ENCODE peak calls at places on chromosomes 3 and 15, in seven cellular contexts. U is Calu3; L is effector memory CD4-positive, alpha-beta T cell; V is cardiac fibroblast; F is tibial nerve; G is neuronal stem cell; Q is ureter. H is an unnamed sample.

GRCh38 chr15:65434201-65434600 is 11.5 kb upstream of the IGDCC4 start:
- DNase-seq in L (no peak), Q (peak), G (no peak), U (no peak), V (no peak), F (no peak), H (no peak)

GRCh38 chr15:75639191-75639708 is 774 bp downstream of the IMP3 start:
- DNase-seq in U (no peak), V (peak), F (no peak), L (no peak), G (no peak), Q (no peak), H (no peak)

GRCh38 chr3:139020868-139021234 is at the start of gene PRR23B:
- DNase-seq in F (no peak), Q (no peak), V (no peak), L (no peak), G (no peak), U (no peak), H (no peak)

GRCh38 chr3:189103208-189103607 is 68.6 kb upstream of the TPRG1 start:
- DNase-seq in Q (no peak), U (no peak), V (no peak), L (no peak), G (no peak), F (no peak), H (no peak)

GRCh38 chr3:76812649-76813048 is 227.2 kb upstream of the ROBO2 start:
- DNase-seq in F (no peak), V (no peak), U (no peak), L (no peak), Q (no peak), G (no peak), H (no peak)

GRCh38 chr3:50418845-50419244 is 59.5 kb upstream of the TMEM115 start:
- DNase-seq in G (no peak), L (no peak), Q (no peak), U (no peak), F (no peak), V (peak), H (no peak)

GRCh38 chr15:88756926-88757325 is 46.3 kb upstream of the ACAN start:
- DNase-seq in U (no peak), V (no peak), L (no peak), G (no peak), F (no peak), Q (no peak), H (no peak)

GRCh38 chr3:52606373-52607085 is 70.1 kb downstream of the UQCC5 start:
- DNase-seq in L (no peak), G (no peak), V (peak), U (peak), Q (peak), F (no peak), H (no peak)

GRCh38 chr3:53224026-53224425 is 31.8 kb downstream of the TKT start:
- DNase-seq in U (no peak), L (no peak), Q (no peak), V (no peak), F (no peak), G (no peak), H (no peak)

GRCh38 chr15:74866090-74866489 is 7.1 kb downstream of the SCAMP2 start:
- DNase-seq in F (no peak), G (no peak), L (no peak), Q (no peak), V (peak), U (no peak), H (no peak)

GRCh38 chr15:84788500-84788899 is 28.7 kb upstream of the ALPK3 start:
- DNase-seq in F (no peak), G (no peak), L (no peak), U (no peak), Q (no peak), V (no peak), H (no peak)

GRCh38 chr3:100002599-100003350 is 111.5 kb downstream of the FILIP1L start:
- DNase-seq in U (peak), V (peak), L (no peak), G (no peak), Q (no peak), F (no peak), H (no peak)

GRCh38 chr15:61528590-61528929 is 299.5 kb upstream of the RORA start:
- DNase-seq in Q (no peak), V (no peak), U (no peak), L (no peak), F (no peak), G (no peak), H (no peak)

H was measured in T-helper 17 cell.